ENCODE peak calls at places on chromosomes 3 and 15, in five cellular contexts. P is PC-3, I is dorsolateral prefrontal cortex, Z is esophagus muscularis mucosa, F is endothelial cell. V is an unnamed sample.

GRCh38 chr3:13831386-13831996 is 48.4 kb downstream of the WNT7A start:
- DNase-seq in I (no peak), Z (no peak), P (no peak), F (no peak), V (no peak)

GRCh38 chr3:24496529-24497482 is 2.2 kb upstream of the THRB start:
- DNase-seq in Z (no peak), I (peak), P (peak), F (peak), V (peak)

GRCh38 chr3:149909923-149910322 is 60.8 kb downstream of the PFN2 start:
- DNase-seq in Z (no peak), P (no peak), F (no peak), I (no peak), V (no peak)

GRCh38 chr3:170476291-170476690 is 57.6 kb downstream of the CLDN11 start:
- DNase-seq in I (peak), F (no peak), P (peak), Z (no peak), V (no peak)

GRCh38 chr15:32122013-32122412 is 91.7 kb downstream of the CHRNA7 start:
- DNase-seq in F (no peak), Z (peak), P (no peak), I (no peak), V (no peak)

GRCh38 chr15:87748483-87748882 is 508.1 kb downstream of the NTRK3 start:
- DNase-seq in F (no peak), P (no peak), Z (no peak), I (no peak), V (no peak)

GRCh38 chr3:51968883-51969674 is 1.8 kb upstream of the PCBP4 start:
- DNase-seq in F (no peak), Z (no peak), I (no peak), P (no peak), V (no peak)

GRCh38 chr15:60731583-60732130 is 252.7 kb upstream of the ICE2 start:
- DNase-seq in P (no peak), F (no peak), I (no peak), Z (no peak), V (no peak)

GRCh38 chr3:141797167-141797773 is 34.1 kb downstream of the GRK7 start:
- DNase-seq in F (peak), I (no peak), Z (no peak), P (no peak), V (peak)

GRCh38 chr15:77012868-77013267 is 17.9 kb downstream of the PSTPIP1 start:
- DNase-seq in P (no peak), Z (no peak), F (no peak), I (no peak), V (no peak)

GRCh38 chr3:46702246-46703012 is 1.2 kb downstream of the TMIE start:
- DNase-seq in I (peak), P (no peak), F (no peak), Z (no peak), V (no peak)

GRCh38 chr3:18351069-18351628 is 74.0 kb downstream of the SATB1 start:
- DNase-seq in I (no peak), F (no peak), P (no peak), Z (no peak), V (no peak)

GRCh38 chr3:168615489-168616020 is 519.8 kb upstream of the GOLIM4 start:
- DNase-seq in I (no peak), Z (no peak), P (no peak), F (no peak), V (no peak)

GRCh38 chr15:68285243-68285980 is 7.9 kb downstream of the FEM1B start:
- DNase-seq in F (no peak), P (no peak), I (no peak), Z (no peak), V (no peak)

GRCh38 chr3:154538566-154539360 is 108.8 kb upstream of the GPR149 start:
- DNase-seq in Z (no peak), P (peak), F (no peak), I (no peak), V (no peak)

GRCh38 chr15:63089260-63090043 is 32.2 kb upstream of the LACTB start:
- DNase-seq in P (peak), F (peak), I (no peak), Z (no peak), V (no peak)

GRCh38 chr15:42591238-42591936 is 16.0 kb downstream of the STARD9 start:
- DNase-seq in P (peak), F (no peak), Z (no peak), I (no peak), V (no peak)

GRCh38 chr15:65856821-65857455 is 12.4 kb upstream of the RAB11A start:
- DNase-seq in P (peak), I (peak), Z (peak), F (peak), V (peak)

GRCh38 chr3:188465311-188465710 is 311.4 kb downstream of the LPP start:
- DNase-seq in F (no peak), P (no peak), Z (no peak), I (no peak), V (no peak)

GRCh38 chr15:90617668-90618097 is 88.0 kb downstream of the CRTC3 start:
- DNase-seq in P (no peak), F (no peak), Z (no peak), I (peak), V (no peak)

GRCh38 chr3:46422617-46423016 is 15.6 kb downstream of the CCRL2 start:
- DNase-seq in P (peak), F (no peak), I (no peak), Z (no peak), V (no peak)

GRCh38 chr3:127711021-127711420 is 38.3 kb downstream of the ABTB1 start:
- DNase-seq in P (no peak), I (no peak), F (no peak), Z (no peak), V (no peak)

GRCh38 chr15:98850991-98851776 is 156.4 kb downstream of the PGPEP1L start:
- DNase-seq in P (peak), Z (peak), I (peak), F (peak), V (peak)
- TF ChIP-seq CTCF in P (peak), Z (peak), I (peak), F (peak), V (peak)

GRCh38 chr15:55796321-55796965 is 53.5 kb upstream of the PRTG start:
- DNase-seq in Z (no peak), F (no peak), I (no peak), P (peak), V (no peak)

GRCh38 chr15:55802600-55803376 is 59.8 kb upstream of the PRTG start:
- DNase-seq in P (no peak), F (no peak), Z (no peak), I (no peak), V (no peak)

GRCh38 chr15:55800216-55800615 is 57.3 kb upstream of the PRTG start:
- DNase-seq in P (no peak), Z (no peak), I (no peak), F (no peak), V (no peak)

GRCh38 chr15:55795031-55795430 is 52.1 kb upstream of the PRTG start:
- DNase-seq in P (no peak), F (no peak), Z (no peak), I (no peak), V (no peak)

GRCh38 chr15:55799287-55800212 is 56.6 kb upstream of the PRTG start:
- DNase-seq in I (no peak), F (peak), Z (no peak), P (peak), V (peak)
- TF ChIP-seq CTCF in I (peak), F (peak), Z (no peak), P (peak), V (peak)

GRCh38 chr15:70854669-70854976 is 666 bp upstream of the LARP6 start:
- DNase-seq in P (peak), Z (no peak), F (no peak), I (no peak), V (no peak)
- TF ChIP-seq CTCF in P (peak), Z (no peak), F (no peak), I (no peak), V (no peak)

DNA sequence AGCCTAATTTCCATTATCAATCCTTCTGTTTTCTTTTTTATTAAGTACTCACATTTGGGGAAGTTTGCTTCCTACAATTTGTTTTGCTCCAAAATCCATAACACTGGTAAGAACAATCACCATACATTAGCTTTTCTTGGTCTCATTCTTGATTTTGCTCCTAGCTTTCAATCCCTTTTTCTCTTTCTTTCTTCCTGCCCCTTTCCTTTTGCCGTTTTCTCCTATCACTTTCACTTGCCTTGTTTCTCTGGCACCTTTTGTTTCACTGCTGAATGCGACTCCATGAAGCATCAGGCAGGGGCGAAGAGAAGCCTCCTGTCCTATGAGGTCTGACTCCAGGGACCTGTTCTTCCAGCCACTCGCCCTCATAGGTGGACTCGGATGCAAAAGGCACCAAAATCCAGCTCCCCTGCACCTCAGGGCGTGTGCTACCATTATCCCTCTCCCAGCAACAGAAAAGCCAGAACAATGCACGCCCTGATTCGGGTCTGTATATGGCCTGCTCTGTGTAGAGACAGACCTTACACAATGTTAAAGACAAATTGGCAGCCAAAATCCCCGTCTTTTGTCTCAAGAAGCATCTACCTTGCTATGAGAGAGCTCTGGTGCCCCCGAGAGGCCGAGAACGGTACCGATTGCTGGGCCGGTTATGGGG is 462.0 kb upstream of the PPP2R3A start:
- DNase-seq in Z (no peak), I (peak), P (peak), F (peak), V (peak)
- TF ChIP-seq CTCF in Z (no peak), I (peak), P (peak), F (peak), V (peak)

DNA sequence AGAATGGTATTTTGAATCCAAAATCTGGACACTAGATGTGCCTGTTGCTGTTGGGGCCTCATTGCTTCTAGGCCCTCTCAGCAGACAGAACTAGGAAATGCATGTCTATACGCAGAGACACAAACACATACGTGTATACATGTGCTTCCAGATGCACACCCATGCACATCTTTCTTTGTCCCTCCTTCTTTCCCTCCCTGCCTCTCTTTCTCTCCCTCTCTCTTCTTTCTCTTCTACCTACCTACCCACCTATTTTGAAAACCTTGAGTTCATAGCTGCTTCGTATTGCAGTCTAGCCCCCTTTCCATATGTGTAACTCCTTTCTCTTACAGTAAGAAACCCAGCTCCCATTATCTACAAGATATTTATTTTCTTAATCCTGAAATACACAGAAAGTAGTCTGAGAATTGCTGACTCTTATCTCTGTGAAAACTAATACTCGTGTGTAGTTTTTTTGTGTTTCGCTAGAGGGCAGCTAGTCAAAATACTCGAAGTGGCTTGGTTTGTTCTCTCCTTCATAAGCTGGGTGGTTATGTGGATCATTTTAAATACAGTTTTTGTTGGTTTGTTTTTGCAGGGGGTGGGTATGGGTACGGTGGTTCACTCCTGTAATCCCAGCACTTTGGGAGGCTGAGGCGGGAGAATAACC is 18.5 kb downstream of the RPL32 start:
- DNase-seq in Z (no peak), P (peak), F (no peak), I (no peak), V (no peak)
- TF ChIP-seq CTCF in Z (no peak), P (peak), F (peak), I (peak), V (peak)

DNA sequence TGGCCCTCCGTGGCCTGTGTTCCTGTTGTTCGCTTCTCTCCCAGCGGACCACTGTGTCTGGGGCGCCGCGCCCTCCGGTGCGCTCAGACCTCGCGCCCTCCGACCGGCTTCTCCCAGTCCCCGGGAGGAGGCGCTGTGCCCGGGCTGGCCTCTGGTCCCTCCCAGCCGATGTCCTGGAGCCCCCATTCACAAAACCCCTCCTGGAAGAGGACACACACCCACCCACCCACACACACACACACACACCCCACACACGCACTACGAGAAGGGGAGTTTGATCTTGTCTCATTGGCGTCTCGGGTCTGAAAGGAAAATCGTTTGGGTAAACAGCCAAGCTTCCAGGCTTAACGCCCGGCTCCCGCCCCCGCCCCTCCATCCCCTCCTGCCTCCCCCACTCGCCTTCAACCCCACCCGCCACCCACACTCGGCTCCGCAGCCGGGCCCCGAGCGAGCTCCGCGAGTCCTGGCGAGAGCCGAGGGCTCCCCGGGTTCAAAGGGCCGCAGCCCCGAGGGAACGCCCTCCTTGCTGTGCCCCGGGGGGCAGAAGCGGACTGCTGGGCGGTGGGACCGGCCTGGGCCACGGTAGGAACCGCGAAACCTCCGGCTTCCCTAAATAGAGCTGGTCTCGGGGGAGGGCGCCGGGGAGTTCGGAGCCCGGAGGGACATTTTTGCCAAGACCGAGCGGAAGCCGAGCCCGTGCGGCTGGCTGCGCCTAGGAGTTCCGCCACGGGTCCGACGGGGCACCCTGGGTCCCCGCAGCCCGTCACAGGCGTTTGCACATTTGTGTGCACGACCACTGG is 23.6 kb downstream of the NR2F2 start:
- DNase-seq in P (peak), Z (no peak), F (peak), I (no peak), V (peak)
- TF ChIP-seq CTCF in P (no peak), Z (peak), F (peak), I (no peak), V (peak)

DNA sequence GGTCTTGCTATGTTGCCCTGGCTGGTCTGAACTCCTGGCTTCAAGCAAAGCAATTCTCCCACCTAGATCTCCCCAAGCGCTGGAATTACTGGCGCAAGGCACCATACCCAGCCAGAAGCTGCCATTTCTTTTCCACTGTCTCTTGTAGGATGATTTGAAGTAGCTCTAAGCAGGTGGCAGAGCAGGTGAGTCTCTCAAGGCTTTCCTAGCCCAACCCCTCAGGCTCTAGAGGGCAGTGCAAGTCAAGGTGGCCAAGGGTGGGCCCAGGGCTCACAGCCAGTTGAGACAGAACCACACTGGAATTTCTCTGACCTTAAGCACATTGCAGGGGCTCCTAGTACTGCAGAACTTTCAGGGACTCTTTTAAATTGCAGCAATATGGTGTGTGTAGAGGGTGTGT is 15.6 kb upstream of the DAG1 start:
- DNase-seq in I (no peak), Z (no peak), P (peak), F (no peak), V (no peak)
- TF ChIP-seq CTCF in I (no peak), Z (no peak), P (peak), F (no peak), V (peak)